ENCODE peak calls at places on chromosome 20, in ten cellular contexts. N is kidney epithelial cell, U is GM10248, V is lower lobe of right lung, K is MM.1S, X is AG09319, G is B cell, S is AG04449, O is OCI-LY7, Q is fibroblast of the aortic adventitia. M is an unnamed sample.

GRCh38 chr20:61044499-61044898 is 207.6 kb upstream of the CDH4 start:
- DNase-seq in N (no peak), U (no peak), V (no peak), K (no peak), X (no peak), G (no peak), S (no peak), O (no peak), Q (no peak), M (no peak)

GRCh38 chr20:23995905-23996666 is 7.5 kb upstream of the GGTLC1 start:
- DNase-seq in N (no peak), U (peak), V (peak), K (peak), X (peak), G (peak), S (no peak), O (peak), Q (peak), M (peak)

GRCh38 chr20:58722877-58723627 is 30.5 kb downstream of the NPEPL1 start:
- DNase-seq in N (no peak), U (no peak), V (no peak), K (no peak), X (no peak), G (no peak), S (no peak), O (no peak), Q (no peak), M (no peak)

GRCh38 chr20:63619086-63619485 is 7.8 kb downstream of the GMEB2 start:
- DNase-seq in N (no peak), U (no peak), V (no peak), K (no peak), X (no peak), G (no peak), S (no peak), O (no peak), Q (no peak), M (no peak)

GRCh38 chr20:8971669-8972316 is 97.1 kb upstream of the PLCB4 start:
- DNase-seq in N (no peak), U (no peak), V (no peak), K (no peak), X (no peak), G (no peak), S (no peak), O (no peak), Q (peak), M (no peak)

GRCh38 chr20:15487682-15488081 is 1085.6 kb downstream of the KIF16B start:
- DNase-seq in N (no peak), U (no peak), V (no peak), K (no peak), X (no peak), G (no peak), S (no peak), O (no peak), Q (no peak), M (no peak)

GRCh38 chr20:43460830-43461200 is 3.1 kb downstream of the SRSF6 start:
- DNase-seq in N (no peak), U (no peak), V (no peak), K (no peak), X (no peak), G (no peak), S (no peak), O (no peak), Q (no peak), M (no peak)

GRCh38 chr20:24674921-24675605 is 205.6 kb downstream of the SYNDIG1 start:
- DNase-seq in N (no peak), U (no peak), V (peak), K (no peak), X (no peak), G (no peak), S (no peak), O (no peak), Q (no peak), M (no peak)

GRCh38 chr20:50303573-50304500 is 113.2 kb downstream of the CEBPB start:
- DNase-seq in N (no peak), U (no peak), V (peak), K (no peak), X (peak), G (no peak), S (no peak), O (no peak), Q (peak), M (peak)

GRCh38 chr20:62858059-62858458 is 3.6 kb downstream of the TCFL5 start:
- DNase-seq in N (no peak), U (no peak), V (no peak), K (no peak), X (no peak), G (no peak), S (no peak), O (no peak), Q (no peak), M (no peak)

GRCh38 chr20:59764037-59764436 is 159.7 kb downstream of the PHACTR3 start:
- DNase-seq in N (no peak), U (no peak), V (no peak), K (no peak), X (no peak), G (no peak), S (no peak), O (no peak), Q (no peak), M (no peak)

GRCh38 chr20:12916699-12917098 is 92.1 kb upstream of the SPTLC3 start:
- DNase-seq in N (peak), U (no peak), V (no peak), K (no peak), X (no peak), G (no peak), S (no peak), O (no peak), Q (no peak), M (no peak)

GRCh38 chr20:64005394-64005793 is 24.5 kb downstream of the PRPF6 start:
- DNase-seq in N (no peak), U (no peak), V (no peak), K (no peak), X (no peak), G (no peak), S (no peak), O (no peak), Q (no peak), M (peak)

GRCh38 chr20:62356948-62357667 is 10.0 kb downstream of the LAMA5 start:
- DNase-seq in N (no peak), U (no peak), V (no peak), K (no peak), X (no peak), G (no peak), S (no peak), O (no peak), Q (peak), M (peak)

GRCh38 chr20:47501483-47502270 is at the start of gene NCOA3:
- DNase-seq in N (peak), U (peak), V (peak), K (peak), X (peak), G (peak), S (peak), O (peak), Q (peak), M (peak)

GRCh38 chr20:12049125-12049524 is 131.4 kb downstream of the BTBD3 start:
- DNase-seq in N (no peak), U (no peak), V (no peak), K (no peak), X (no peak), G (no peak), S (no peak), O (no peak), Q (peak), M (peak)

GRCh38 chr20:8778387-8778786 is 290.5 kb upstream of the PLCB4 start:
- DNase-seq in N (no peak), U (no peak), V (no peak), K (no peak), X (no peak), G (no peak), S (no peak), O (no peak), Q (no peak), M (no peak)

GRCh38 chr20:19936801-19937583 is 80.2 kb upstream of the NAA20 start:
- DNase-seq in N (no peak), U (no peak), V (peak), K (no peak), X (no peak), G (peak), S (no peak), O (no peak), Q (no peak), M (no peak)

GRCh38 chr20:36167826-36168634 is 13.5 kb downstream of the EPB41L1 start:
- DNase-seq in N (no peak), U (no peak), V (no peak), K (no peak), X (no peak), G (no peak), S (no peak), O (no peak), Q (peak), M (peak)

GRCh38 chr20:32820698-32821378 is 1.1 kb downstream of the MAPRE1 start:
- DNase-seq in N (no peak), U (no peak), V (no peak), K (no peak), X (no peak), G (no peak), S (no peak), O (peak), Q (no peak), M (no peak)

GRCh38 chr20:51426879-51427624 is 115.5 kb downstream of the NFATC2 start:
- DNase-seq in N (no peak), U (no peak), V (no peak), K (no peak), X (no peak), G (no peak), S (no peak), O (peak), Q (no peak), M (no peak)
- TF ChIP-seq CTCF in N (no peak), U (no peak), V (no peak), K (no peak), X (no peak), G (no peak), S (no peak), O (no peak), Q (no peak), M (no peak)

GRCh38 chr20:17910828-17911294 is 57.7 kb downstream of the SNX5 start:
- DNase-seq in N (peak), U (no peak), V (no peak), K (no peak), X (peak), G (no peak), S (peak), O (no peak), Q (peak), M (peak)
- TF ChIP-seq CTCF in N (no peak), U (no peak), V (no peak), K (no peak), X (no peak), G (no peak), S (peak), O (no peak), Q (peak), M (peak)

GRCh38 chr20:1185316-1185741 is 548 bp upstream of the TMEM74B start:
- DNase-seq in N (no peak), U (peak), V (no peak), K (no peak), X (no peak), G (peak), S (no peak), O (no peak), Q (no peak), M (no peak)
- TF ChIP-seq CTCF in N (no peak), U (no peak), V (no peak), K (no peak), X (no peak), G (no peak), S (no peak), O (no peak), Q (no peak), M (no peak)

GRCh38 chr20:44750081-44750805 is 4.6 kb downstream of the KCNK15 start:
- DNase-seq in N (no peak), U (no peak), V (no peak), K (no peak), X (no peak), G (peak), S (no peak), O (no peak), Q (no peak), M (no peak)
- TF ChIP-seq CTCF in N (peak), U (no peak), V (peak), K (no peak), X (peak), G (peak), S (no peak), O (peak), Q (no peak), M (no peak)